ENCODE peak calls at places on chromosomes 1 and 21, in six cellular contexts. T is neural progenitor cell, O is AG09309, J is cardiac fibroblast, K is fibroblast of pulmonary artery, B is suprapubic skin. Q is an unnamed sample.

GRCh38 chr1:93813076-93813475 is 65.9 kb downstream of the DNTTIP2 start:
- DNase-seq in O (no peak), K (no peak), J (peak), T (no peak), B (no peak), Q (no peak)

GRCh38 chr1:39317111-39317510 is 112.6 kb downstream of the MACF1 start:
- DNase-seq in K (no peak), O (no peak), B (no peak), J (no peak), T (no peak), Q (no peak)

GRCh38 chr1:167427843-167428242 is 90.5 kb downstream of the CD247 start:
- DNase-seq in T (no peak), B (no peak), O (no peak), K (peak), J (peak), Q (no peak)

GRCh38 chr1:154729598-154729997 is 121.6 kb upstream of the ADAR start:
- DNase-seq in O (no peak), K (no peak), J (peak), B (no peak), T (no peak), Q (no peak)

GRCh38 chr1:193408782-193409293 is 222.4 kb upstream of the B3GALT2 start:
- DNase-seq in J (peak), T (peak), O (peak), B (no peak), K (peak), Q (peak)

GRCh38 chr1:145845144-145845513 is 301 bp upstream of the NUDT17 start:
- DNase-seq in K (no peak), O (no peak), B (no peak), T (no peak), J (no peak), Q (no peak)

GRCh38 chr1:39642796-39643195 is 3.4 kb upstream of the HEYL start:
- DNase-seq in T (no peak), K (peak), O (no peak), J (peak), B (no peak), Q (no peak)

GRCh38 chr21:27505516-27505915 is 538.6 kb upstream of the ADAMTS5 start:
- DNase-seq in K (peak), T (no peak), J (peak), B (no peak), O (peak), Q (peak)

GRCh38 chr1:230122361-230123279 is 55.6 kb downstream of the GALNT2 start:
- DNase-seq in J (peak), K (no peak), B (no peak), T (no peak), O (no peak), Q (no peak)

GRCh38 chr1:109239580-109240068 is 9.7 kb upstream of the CELSR2 start:
- DNase-seq in O (no peak), J (peak), B (no peak), T (peak), K (peak), Q (no peak)

GRCh38 chr1:117928881-117929339 is 511 bp downstream of the GDAP2 start:
- DNase-seq in T (peak), O (no peak), K (peak), B (peak), J (peak), Q (peak)

GRCh38 chr1:51058863-51059262 is 43.2 kb upstream of the C1orf185 start:
- DNase-seq in K (peak), O (no peak), B (no peak), J (peak), T (peak), Q (peak)

GRCh38 chr1:228334226-228334935 is 72.3 kb downstream of the TRIM11 start:
- DNase-seq in J (no peak), T (no peak), K (no peak), O (no peak), B (no peak), Q (no peak)

GRCh38 chr1:2355408-2356261 is 35.7 kb downstream of the MORN1 start:
- DNase-seq in K (no peak), O (no peak), J (no peak), B (no peak), T (no peak), Q (no peak)

GRCh38 chr1:160884579-160884978 is 401 bp downstream of the ITLN1 start:
- DNase-seq in J (no peak), K (no peak), O (no peak), B (no peak), T (peak), Q (no peak)

GRCh38 chr1:59903136-59903754 is 23.3 kb downstream of the CYP2J2 start:
- DNase-seq in K (peak), O (no peak), B (no peak), T (peak), J (peak), Q (no peak)

GRCh38 chr1:158285756-158286241 is 3.9 kb upstream of the CD1C start:
- DNase-seq in B (no peak), T (no peak), O (no peak), J (no peak), K (peak), Q (no peak)

GRCh38 chr1:220700591-220701179 is 10.5 kb downstream of the C1orf115 start:
- DNase-seq in J (no peak), T (peak), K (peak), O (no peak), B (no peak), Q (no peak)

GRCh38 chr21:16741228-16741665 is 771.6 kb upstream of the CXADR start:
- DNase-seq in J (no peak), B (no peak), O (no peak), K (peak), T (no peak), Q (no peak)

GRCh38 chr1:89812992-89813391 is 7.8 kb upstream of the LRRC8D start:
- DNase-seq in T (no peak), B (no peak), J (no peak), O (no peak), K (peak), Q (no peak)

GRCh38 chr1:5269901-5270300 is 615.5 kb downstream of the AJAP1 start:
- DNase-seq in T (no peak), J (no peak), B (peak), K (no peak), O (no peak), Q (no peak)

GRCh38 chr1:247548847-247549246 is at the start of gene GCSAML:
- DNase-seq in B (no peak), T (no peak), K (no peak), O (no peak), J (no peak), Q (no peak)

GRCh38 chr1:160777486-160778089 is 18.4 kb upstream of the LY9 start:
- DNase-seq in B (no peak), T (peak), K (peak), O (no peak), J (peak), Q (no peak)

GRCh38 chr1:4180066-4180735 is 280.1 kb upstream of the C1orf174 start:
- DNase-seq in J (no peak), K (no peak), T (no peak), O (no peak), B (no peak), Q (no peak)

GRCh38 chr1:8510041-8510823 is 192.3 kb downstream of the SLC45A1 start:
- DNase-seq in B (no peak), O (peak), J (peak), T (no peak), K (peak), Q (peak)

GRCh38 chr1:55037733-55038551 is 1.4 kb upstream of the PCSK9 start:
- DNase-seq in K (no peak), J (no peak), T (no peak), O (no peak), B (no peak), Q (no peak)

GRCh38 chr1:53337499-53337898 is 9.6 kb upstream of the LRP8 start:
- DNase-seq in O (no peak), J (no peak), K (no peak), B (no peak), T (no peak), Q (no peak)

GRCh38 chr21:41711416-41712023 is 55.3 kb downstream of the RIPK4 start:
- DNase-seq in J (no peak), O (no peak), K (no peak), B (no peak), T (no peak), Q (no peak)

GRCh38 chr1:85801520-85801919 is 93.3 kb upstream of the ZNHIT6 start:
- DNase-seq in K (peak), T (no peak), O (no peak), J (peak), B (no peak), Q (no peak)

GRCh38 chr21:31733521-31734149 is 1.7 kb upstream of the SCAF4 start:
- DNase-seq in T (no peak), O (no peak), J (no peak), B (no peak), K (no peak), Q (no peak)

GRCh38 chr1:67060811-67061218 is 6.9 kb upstream of the SLC35D1 start:
- DNase-seq in K (peak), O (peak), T (no peak), J (peak), B (no peak), Q (peak)

GRCh38 chr1:59549903-59550302 is 253.0 kb downstream of the FGGY start:
- DNase-seq in T (no peak), B (peak), K (peak), O (peak), J (peak), Q (peak)

GRCh38 chr1:12548279-12549105 is 69.5 kb downstream of the DHRS3 start:
- DNase-seq in K (no peak), O (no peak), T (no peak), J (no peak), B (no peak), Q (no peak)

GRCh38 chr1:48697066-48697707 is 79.5 kb downstream of the BEND5 start:
- DNase-seq in T (peak), J (peak), O (no peak), K (peak), B (no peak), Q (no peak)

GRCh38 chr1:182198006-182198605 is 136.6 kb upstream of the ZNF648 start:
- DNase-seq in T (no peak), K (no peak), O (no peak), J (no peak), B (no peak), Q (no peak)

GRCh38 chr1:155125946-155126493 is 1.7 kb upstream of the EFNA1 start:
- DNase-seq in B (peak), T (peak), O (no peak), J (peak), K (peak), Q (no peak)

GRCh38 chr1:54970901-54971300 is 9.5 kb upstream of the TMEM61 start:
- DNase-seq in T (no peak), B (no peak), J (no peak), O (no peak), K (no peak), Q (no peak)

GRCh38 chr21:46527801-46528200 is 69.1 kb downstream of the DIP2A start:
- DNase-seq in T (peak), J (no peak), K (no peak), O (no peak), B (no peak), Q (no peak)

DNA sequence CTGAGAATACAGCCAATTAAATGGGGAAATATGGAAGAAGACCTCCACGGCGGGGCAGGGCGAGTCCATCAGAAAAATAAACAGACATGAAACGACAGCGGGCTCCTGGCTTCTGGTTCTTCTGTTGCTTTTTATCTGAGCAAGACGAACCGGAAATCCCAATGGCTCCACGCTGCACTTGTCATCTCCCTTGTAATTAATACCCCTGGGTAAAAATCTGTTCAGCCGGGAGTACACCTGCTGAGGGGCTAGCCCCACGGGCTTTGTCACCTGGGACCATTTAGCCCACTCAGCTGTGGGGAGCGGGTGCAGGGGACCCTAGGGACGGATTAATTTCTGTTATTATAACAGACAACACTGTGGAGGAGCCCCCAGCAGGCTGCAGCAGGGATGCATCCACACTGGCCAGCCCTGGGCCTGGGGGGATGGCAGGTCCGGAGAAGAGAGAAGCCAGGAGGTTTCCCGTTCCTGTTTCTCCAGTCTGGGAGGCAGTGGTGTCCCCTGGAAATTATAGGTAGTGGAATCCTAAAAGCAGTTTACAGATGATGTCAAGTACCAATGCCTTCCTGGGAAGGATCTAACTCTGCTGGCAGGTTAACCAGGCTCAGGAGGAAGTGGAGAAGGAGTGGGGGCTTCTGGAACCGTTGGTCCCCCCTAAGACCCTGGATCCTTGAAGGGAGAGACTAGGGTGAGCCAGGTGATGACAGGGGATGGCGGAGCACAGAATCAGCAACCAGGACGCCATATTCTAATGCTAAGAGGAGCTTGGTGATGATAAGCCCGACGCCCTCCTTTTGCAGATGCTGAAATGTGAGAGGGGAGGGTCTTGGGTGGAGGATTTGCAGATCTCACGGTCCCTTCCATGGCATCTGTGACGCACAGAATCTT is 566.1 kb downstream of the PTPRU start:
- DNase-seq in O (no peak), J (no peak), B (no peak), T (no peak), K (no peak), Q (no peak)
- H3K4me3 ChIP-seq in O (no peak), J (no peak), B (no peak), T (no peak), K (no peak), Q (no peak)

GRCh38 chr1:11354893-11355593 is 82.0 kb downstream of the UBIAD1 start:
- DNase-seq in J (no peak), O (no peak), B (no peak), K (no peak), T (no peak), Q (no peak)
- H3K4me3 ChIP-seq in J (no peak), O (no peak), B (no peak), K (no peak), T (peak), Q (no peak)

GRCh38 chr1:210291088-210291487 is 37.6 kb upstream of the HHAT start:
- DNase-seq in O (no peak), J (no peak), K (peak), T (no peak), B (no peak), Q (no peak)

GRCh38 chr1:210291786-210292275 is 36.9 kb upstream of the HHAT start:
- DNase-seq in T (no peak), B (no peak), J (no peak), O (peak), K (peak), Q (no peak)

GRCh38 chr1:210292276-210292851 is 36.3 kb upstream of the HHAT start:
- DNase-seq in T (peak), O (no peak), K (peak), J (no peak), B (peak), Q (no peak)

GRCh38 chr1:210294991-210295773 is 33.5 kb upstream of the HHAT start:
- DNase-seq in O (no peak), J (peak), T (peak), K (peak), B (peak), Q (no peak)

GRCh38 chr1:210293191-210293607 is 35.5 kb upstream of the HHAT start:
- DNase-seq in O (peak), K (peak), J (peak), B (peak), T (no peak), Q (no peak)
- H3K4me3 ChIP-seq in O (peak), K (peak), J (no peak), B (peak), T (peak), Q (no peak)

GRCh38 chr21:44353200-44353970 is at the start of gene TRPM2:
- DNase-seq in K (peak), J (peak), T (no peak), B (peak), O (no peak), Q (no peak)

GRCh38 chr21:44352253-44352860 is 1.1 kb upstream of the TRPM2 start:
- DNase-seq in B (peak), K (no peak), J (no peak), T (no peak), O (no peak), Q (no peak)

GRCh38 chr21:44349847-44350772 is 3.3 kb upstream of the TRPM2 start:
- DNase-seq in T (no peak), O (no peak), K (no peak), J (no peak), B (peak), Q (no peak)

GRCh38 chr21:44350773-44351481 is 2.5 kb upstream of the TRPM2 start:
- DNase-seq in J (no peak), B (peak), K (no peak), T (no peak), O (no peak), Q (no peak)

GRCh38 chr21:44351535-44352252 is 1.7 kb upstream of the TRPM2 start:
- DNase-seq in T (no peak), J (no peak), B (peak), O (no peak), K (no peak), Q (no peak)
- H3K4me3 ChIP-seq in T (no peak), J (no peak), B (no peak), O (no peak), K (no peak), Q (no peak)

GRCh38 chr1:203128691-203129500 is 1.4 kb downstream of the ADORA1 start:
- DNase-seq in O (no peak), B (no peak), K (no peak), J (no peak), T (no peak), Q (no peak)
- H3K4me3 ChIP-seq in O (peak), B (peak), K (peak), J (peak), T (peak), Q (peak)

GRCh38 chr1:151401125-151401788 is 1.9 kb downstream of the PSMB4 start:
- DNase-seq in J (peak), B (no peak), T (no peak), K (peak), O (no peak), Q (no peak)
- H3K4me3 ChIP-seq in J (no peak), B (no peak), T (no peak), K (no peak), O (no peak), Q (no peak)

DNA sequence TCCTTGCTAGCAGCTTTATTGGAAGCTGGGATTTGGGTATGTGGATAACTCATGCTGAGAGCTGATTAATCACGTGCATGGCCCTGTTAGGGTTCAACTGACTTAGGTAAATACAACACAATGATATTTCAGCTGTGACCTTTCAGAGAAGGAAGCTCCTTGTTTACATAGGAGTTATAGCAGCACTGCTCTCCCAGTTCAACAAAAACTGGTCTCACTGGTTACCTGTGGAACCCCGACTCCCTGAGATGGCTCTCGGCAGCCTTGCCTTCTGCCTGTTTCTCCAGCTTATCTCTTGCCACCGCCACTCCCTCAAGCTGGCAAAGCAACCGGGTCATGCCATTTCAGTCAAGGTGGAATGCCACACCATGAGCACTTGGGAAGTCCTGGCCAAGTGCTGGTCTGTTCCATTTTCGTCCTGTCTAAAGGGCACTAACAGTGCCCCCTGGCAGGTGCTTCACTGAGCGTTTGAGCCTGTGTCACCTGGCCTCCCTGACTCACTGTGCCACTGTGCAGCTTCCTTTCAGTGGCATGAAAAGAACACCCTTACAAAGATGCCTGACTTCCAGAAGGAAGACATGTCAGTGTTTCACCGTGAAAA is 31.6 kb downstream of the DOP1B start:
- DNase-seq in T (no peak), J (no peak), K (no peak), B (peak), O (no peak), Q (no peak)
- H3K4me3 ChIP-seq in T (no peak), J (no peak), K (no peak), B (no peak), O (no peak), Q (no peak)